ENCODE peak calls at places on chromosomes 16 and 17, in eight cellular contexts. One of them, this sample, is unnamed.

GRCh38 chr17:74417178-74418045 is 14.5 kb upstream of the GPRC5C start:
- DNase-seq in upper lobe of right lung: no peak
- DNase-seq in GM06990: no peak
- DNase-seq in cardiac fibroblast: peak
- DNase-seq in ovary: no peak
- DNase-seq in AG04450: no peak
- DNase-seq in ascending aorta: no peak
- DNase-seq in psoas muscle: peak
- DNase-seq in this sample: peak

GRCh38 chr17:56125830-56126819 is 27.1 kb upstream of the ANKFN1 start:
- DNase-seq in cardiac fibroblast: peak
- DNase-seq in upper lobe of right lung: no peak
- DNase-seq in ovary: no peak
- DNase-seq in GM06990: no peak
- DNase-seq in AG04450: peak
- DNase-seq in psoas muscle: no peak
- DNase-seq in ascending aorta: no peak
- DNase-seq in this sample: peak

GRCh38 chr17:5065227-5065744 is 13.0 kb upstream of the ZFP3 start:
- DNase-seq in psoas muscle: no peak
- DNase-seq in ovary: no peak
- DNase-seq in GM06990: no peak
- DNase-seq in cardiac fibroblast: peak
- DNase-seq in upper lobe of right lung: no peak
- DNase-seq in ascending aorta: no peak
- DNase-seq in AG04450: no peak
- DNase-seq in this sample: no peak

GRCh38 chr17:81193051-81193410 is 27.0 kb upstream of the AATK start:
- DNase-seq in psoas muscle: no peak
- DNase-seq in ascending aorta: no peak
- DNase-seq in ovary: no peak
- DNase-seq in upper lobe of right lung: no peak
- DNase-seq in GM06990: no peak
- DNase-seq in cardiac fibroblast: no peak
- DNase-seq in AG04450: no peak
- DNase-seq in this sample: no peak

GRCh38 chr17:48625502-48626201 is 506 bp downstream of the HOXB9 start:
- DNase-seq in ovary: no peak
- DNase-seq in upper lobe of right lung: no peak
- DNase-seq in ascending aorta: no peak
- DNase-seq in psoas muscle: no peak
- DNase-seq in cardiac fibroblast: no peak
- DNase-seq in AG04450: no peak
- DNase-seq in GM06990: no peak
- DNase-seq in this sample: peak

GRCh38 chr17:43169561-43170139 is 1.4 kb upstream of the NBR1 start:
- DNase-seq in GM06990: no peak
- DNase-seq in psoas muscle: peak
- DNase-seq in upper lobe of right lung: no peak
- DNase-seq in cardiac fibroblast: peak
- DNase-seq in ovary: peak
- DNase-seq in ascending aorta: peak
- DNase-seq in AG04450: no peak
- DNase-seq in this sample: peak

GRCh38 chr17:5355416-5356129 is 63.9 kb downstream of the NUP88 start:
- DNase-seq in psoas muscle: no peak
- DNase-seq in cardiac fibroblast: peak
- DNase-seq in upper lobe of right lung: no peak
- DNase-seq in ascending aorta: no peak
- DNase-seq in AG04450: no peak
- DNase-seq in ovary: no peak
- DNase-seq in GM06990: no peak
- DNase-seq in this sample: no peak

GRCh38 chr17:17503566-17504130 is 7.5 kb upstream of the RASD1 start:
- DNase-seq in ascending aorta: no peak
- DNase-seq in cardiac fibroblast: peak
- DNase-seq in AG04450: no peak
- DNase-seq in upper lobe of right lung: peak
- DNase-seq in GM06990: no peak
- DNase-seq in ovary: no peak
- DNase-seq in psoas muscle: peak
- DNase-seq in this sample: no peak

GRCh38 chr17:55059724-55060123 is 91.2 kb downstream of the STXBP4 start:
- DNase-seq in GM06990: no peak
- DNase-seq in cardiac fibroblast: no peak
- DNase-seq in upper lobe of right lung: no peak
- DNase-seq in AG04450: no peak
- DNase-seq in ascending aorta: no peak
- DNase-seq in psoas muscle: no peak
- DNase-seq in ovary: no peak
- DNase-seq in this sample: no peak

GRCh38 chr16:2845116-2845515 is 12.9 kb downstream of the PRSS22 start:
- DNase-seq in upper lobe of right lung: no peak
- DNase-seq in psoas muscle: no peak
- DNase-seq in GM06990: no peak
- DNase-seq in cardiac fibroblast: no peak
- DNase-seq in ascending aorta: no peak
- DNase-seq in ovary: no peak
- DNase-seq in AG04450: no peak
- DNase-seq in this sample: no peak

DNA sequence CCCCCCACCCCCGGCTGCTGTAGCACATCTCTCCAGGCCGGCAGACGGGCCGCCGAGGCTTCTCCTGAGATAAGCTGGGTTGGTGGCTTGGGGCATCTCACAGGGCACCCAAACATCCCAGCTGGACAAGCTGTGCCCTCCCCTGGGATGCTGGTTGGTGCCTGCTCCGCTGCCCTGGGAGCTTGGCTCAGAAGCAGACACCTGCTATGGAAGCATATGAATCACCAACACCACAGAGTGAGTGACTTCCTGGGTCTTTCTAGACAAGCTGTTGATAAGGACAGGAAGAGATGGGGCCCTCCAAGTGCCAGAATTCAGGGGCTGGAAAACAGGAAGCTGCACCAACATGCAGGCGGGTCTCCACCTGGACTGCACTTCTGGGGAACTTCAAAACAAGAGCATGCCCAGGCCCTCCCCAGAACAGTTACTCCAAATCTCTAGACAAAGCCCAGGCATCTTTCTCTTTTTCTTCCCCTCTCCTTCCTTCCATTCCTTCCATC is 13.7 kb downstream of the C16orf95 start:
- DNase-seq in psoas muscle: no peak
- DNase-seq in GM06990: no peak
- DNase-seq in ovary: no peak
- DNase-seq in AG04450: no peak
- DNase-seq in upper lobe of right lung: no peak
- DNase-seq in cardiac fibroblast: no peak
- DNase-seq in ascending aorta: no peak
- DNase-seq in this sample: no peak
- H3K4me3 ChIP-seq in psoas muscle: no peak
- H3K4me3 ChIP-seq in GM06990: no peak
- H3K4me3 ChIP-seq in ovary: no peak
- H3K4me3 ChIP-seq in AG04450: no peak
- H3K4me3 ChIP-seq in upper lobe of right lung: no peak
- H3K4me3 ChIP-seq in cardiac fibroblast: no peak
- H3K4me3 ChIP-seq in ascending aorta: no peak
- H3K4me3 ChIP-seq in this sample: no peak

GRCh38 chr16:19754644-19755036 is 36.6 kb downstream of the IQCK start:
- DNase-seq in ascending aorta: peak
- DNase-seq in cardiac fibroblast: no peak
- DNase-seq in ovary: no peak
- DNase-seq in GM06990: no peak
- DNase-seq in AG04450: no peak
- DNase-seq in upper lobe of right lung: no peak
- DNase-seq in psoas muscle: no peak
- DNase-seq in this sample: no peak

GRCh38 chr16:19755268-19755667 is 37.2 kb downstream of the IQCK start:
- DNase-seq in ascending aorta: peak
- DNase-seq in ovary: no peak
- DNase-seq in cardiac fibroblast: no peak
- DNase-seq in psoas muscle: no peak
- DNase-seq in AG04450: no peak
- DNase-seq in upper lobe of right lung: no peak
- DNase-seq in GM06990: no peak
- DNase-seq in this sample: no peak

GRCh38 chr16:19757026-19757425 is 39.0 kb downstream of the IQCK start:
- DNase-seq in cardiac fibroblast: no peak
- DNase-seq in upper lobe of right lung: no peak
- DNase-seq in AG04450: no peak
- DNase-seq in ovary: no peak
- DNase-seq in psoas muscle: no peak
- DNase-seq in ascending aorta: peak
- DNase-seq in GM06990: no peak
- DNase-seq in this sample: no peak

GRCh38 chr16:19751478-19751877 is 33.4 kb downstream of the IQCK start:
- DNase-seq in GM06990: no peak
- DNase-seq in upper lobe of right lung: no peak
- DNase-seq in ovary: no peak
- DNase-seq in ascending aorta: no peak
- DNase-seq in psoas muscle: no peak
- DNase-seq in cardiac fibroblast: no peak
- DNase-seq in AG04450: no peak
- DNase-seq in this sample: no peak

GRCh38 chr16:19753815-19754643 is 36.0 kb downstream of the IQCK start:
- DNase-seq in psoas muscle: no peak
- DNase-seq in AG04450: no peak
- DNase-seq in ascending aorta: peak
- DNase-seq in upper lobe of right lung: no peak
- DNase-seq in cardiac fibroblast: peak
- DNase-seq in GM06990: no peak
- DNase-seq in ovary: no peak
- DNase-seq in this sample: no peak
- H3K4me3 ChIP-seq in psoas muscle: no peak
- H3K4me3 ChIP-seq in AG04450: no peak
- H3K4me3 ChIP-seq in ascending aorta: no peak
- H3K4me3 ChIP-seq in upper lobe of right lung: no peak
- H3K4me3 ChIP-seq in cardiac fibroblast: no peak
- H3K4me3 ChIP-seq in GM06990: no peak
- H3K4me3 ChIP-seq in ovary: no peak
- H3K4me3 ChIP-seq in this sample: no peak

GRCh38 chr16:325375-326155 is 27.0 kb downstream of the AXIN1 start:
- DNase-seq in psoas muscle: no peak
- DNase-seq in AG04450: no peak
- DNase-seq in ascending aorta: no peak
- DNase-seq in cardiac fibroblast: no peak
- DNase-seq in GM06990: no peak
- DNase-seq in upper lobe of right lung: no peak
- DNase-seq in ovary: no peak
- DNase-seq in this sample: no peak

GRCh38 chr16:322476-323143 is 29.9 kb downstream of the AXIN1 start:
- DNase-seq in cardiac fibroblast: no peak
- DNase-seq in upper lobe of right lung: no peak
- DNase-seq in psoas muscle: no peak
- DNase-seq in AG04450: no peak
- DNase-seq in GM06990: no peak
- DNase-seq in ovary: no peak
- DNase-seq in ascending aorta: no peak
- DNase-seq in this sample: no peak

GRCh38 chr16:324201-324450 is 28.4 kb downstream of the AXIN1 start:
- DNase-seq in psoas muscle: no peak
- DNase-seq in cardiac fibroblast: no peak
- DNase-seq in GM06990: no peak
- DNase-seq in ovary: no peak
- DNase-seq in ascending aorta: no peak
- DNase-seq in AG04450: no peak
- DNase-seq in upper lobe of right lung: no peak
- DNase-seq in this sample: no peak

GRCh38 chr16:321532-321931 is 31.0 kb downstream of the AXIN1 start:
- DNase-seq in upper lobe of right lung: no peak
- DNase-seq in psoas muscle: no peak
- DNase-seq in cardiac fibroblast: no peak
- DNase-seq in ovary: no peak
- DNase-seq in AG04450: no peak
- DNase-seq in GM06990: no peak
- DNase-seq in ascending aorta: no peak
- DNase-seq in this sample: no peak

DNA sequence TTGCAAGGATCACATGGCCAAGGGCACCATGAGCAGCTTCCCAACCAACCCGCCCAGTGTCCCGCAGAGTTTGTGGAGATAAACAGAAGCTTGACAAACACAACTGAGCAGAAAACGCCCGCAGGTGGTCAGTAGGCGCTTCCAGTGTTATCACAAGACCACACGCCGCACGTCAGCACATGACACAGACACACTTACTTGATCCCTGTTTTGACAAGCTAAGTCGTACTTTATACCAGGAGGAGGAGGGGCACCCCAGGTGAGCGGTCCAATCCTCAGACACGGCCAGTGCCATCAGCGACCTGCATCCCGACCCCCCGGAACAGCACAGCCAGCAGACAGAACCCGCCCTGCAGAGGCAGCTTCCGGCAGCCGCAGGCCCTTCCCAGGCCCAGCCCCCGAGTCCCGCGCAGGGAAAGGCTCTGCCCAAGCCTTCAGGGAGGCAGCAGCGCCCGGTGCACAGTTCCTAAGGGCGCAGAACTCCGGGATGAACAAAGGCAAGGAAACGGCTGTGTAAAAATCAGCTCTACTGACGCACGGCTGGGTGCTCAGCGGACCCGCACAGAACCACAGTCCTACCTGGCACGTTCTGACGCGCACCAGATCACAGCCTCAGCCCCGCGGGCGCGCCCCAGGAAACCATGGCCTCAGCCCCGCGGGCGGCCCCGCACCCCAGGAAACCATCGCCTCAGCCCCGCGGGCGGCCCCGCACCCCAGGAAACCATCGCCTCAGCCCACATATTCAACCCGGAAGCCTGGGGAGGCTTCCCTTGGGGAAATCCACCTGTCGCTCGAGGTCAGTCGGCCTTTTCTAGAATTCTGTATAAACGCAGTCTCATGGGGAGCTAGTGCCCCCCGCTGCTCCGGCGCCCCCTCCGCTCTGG is 27.8 kb downstream of the AXIN1 start:
- DNase-seq in GM06990: peak
- DNase-seq in cardiac fibroblast: no peak
- DNase-seq in upper lobe of right lung: no peak
- DNase-seq in AG04450: no peak
- DNase-seq in ovary: no peak
- DNase-seq in psoas muscle: no peak
- DNase-seq in ascending aorta: no peak
- DNase-seq in this sample: peak
- H3K4me3 ChIP-seq in GM06990: peak
- H3K4me3 ChIP-seq in cardiac fibroblast: no peak
- H3K4me3 ChIP-seq in upper lobe of right lung: peak
- H3K4me3 ChIP-seq in AG04450: no peak
- H3K4me3 ChIP-seq in ovary: no peak
- H3K4me3 ChIP-seq in psoas muscle: peak
- H3K4me3 ChIP-seq in ascending aorta: no peak
- H3K4me3 ChIP-seq in this sample: peak

DNA sequence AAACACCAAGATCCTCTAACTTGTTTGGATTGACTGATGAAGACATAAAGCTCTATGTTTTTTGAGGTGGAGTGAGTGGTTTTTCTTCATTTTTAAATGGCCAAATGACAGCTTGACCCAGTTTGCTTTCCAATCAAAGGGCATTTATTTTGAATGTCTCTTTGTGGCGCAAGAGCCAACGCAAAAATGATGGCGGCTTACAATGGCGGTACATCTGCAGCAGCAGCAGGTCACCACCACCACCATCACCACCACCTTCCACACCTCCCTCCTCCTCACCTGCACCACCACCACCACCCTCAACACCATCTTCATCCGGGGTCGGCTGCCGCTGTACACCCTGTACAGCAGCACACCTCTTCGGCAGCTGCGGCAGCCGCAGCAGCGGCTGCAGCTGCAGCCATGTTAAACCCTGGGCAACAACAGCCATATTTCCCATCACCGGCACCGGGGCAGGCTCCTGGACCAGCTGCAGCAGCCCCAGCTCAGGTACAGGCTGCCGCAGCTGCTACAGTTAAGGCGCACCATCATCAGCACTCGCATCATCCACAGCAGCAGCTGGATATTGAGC is 329 bp downstream of the NLK start:
- DNase-seq in psoas muscle: no peak
- DNase-seq in GM06990: no peak
- DNase-seq in cardiac fibroblast: no peak
- DNase-seq in AG04450: no peak
- DNase-seq in upper lobe of right lung: no peak
- DNase-seq in ovary: peak
- DNase-seq in ascending aorta: no peak
- DNase-seq in this sample: no peak
- H3K4me3 ChIP-seq in psoas muscle: peak
- H3K4me3 ChIP-seq in GM06990: peak
- H3K4me3 ChIP-seq in cardiac fibroblast: peak
- H3K4me3 ChIP-seq in AG04450: peak
- H3K4me3 ChIP-seq in upper lobe of right lung: peak
- H3K4me3 ChIP-seq in ovary: no peak
- H3K4me3 ChIP-seq in ascending aorta: peak
- H3K4me3 ChIP-seq in this sample: peak